ENCODE peak calls at places on chromosomes 12 and 14, in six cellular contexts. X is stimulated activated CD8-positive, alpha-beta memory T cell treated with anti-CD3 and anti-CD28 coated beads, Interleukin-4, amount 100 ng/mL, for 48 hours; S is fibroblast of the conjunctiva; H is epithelial cell of esophagus; F is mesothelial cell of epicardium; N is stimulated activated CD4-positive, alpha-beta T cell treated with anti-CD3 and anti-CD28 coated beads, Interleukin-1b, Interleukin-23, amount 100 ng/mL, for 1 hour. U is an unnamed sample.

GRCh38 chr12:87687362-87687761 is 341.8 kb downstream of the C12orf50 start:
- DNase-seq in X (no peak), S (peak), H (peak), N (no peak), F (no peak), U (peak)

GRCh38 chr14:104075530-104076151 is 9.9 kb upstream of the ASPG start:
- DNase-seq in F (no peak), X (no peak), H (peak), S (no peak), N (no peak), U (no peak)

GRCh38 chr12:83015390-83016225 is 328.9 kb downstream of the TMTC2 start:
- DNase-seq in F (no peak), X (no peak), H (no peak), N (no peak), S (no peak), U (no peak)

GRCh38 chr12:53042607-53043454 is 7.0 kb upstream of the TNS2 start:
- DNase-seq in S (no peak), X (peak), H (no peak), N (no peak), F (no peak), U (no peak)

GRCh38 chr12:10319414-10319813 is 11.7 kb downstream of the KLRD1 start:
- DNase-seq in H (no peak), S (no peak), F (no peak), X (no peak), N (no peak), U (no peak)

GRCh38 chr12:98439471-98440164 is 75.8 kb upstream of the TMPO start:
- DNase-seq in S (no peak), F (peak), H (no peak), X (no peak), N (no peak), U (no peak)

GRCh38 chr12:125639826-125640225 is 574.6 kb downstream of the AACS start:
- DNase-seq in F (no peak), X (no peak), H (no peak), S (no peak), N (no peak), U (no peak)

GRCh38 chr14:102982852-102983470 is 60.5 kb downstream of the AMN start:
- DNase-seq in N (no peak), F (no peak), X (no peak), S (no peak), H (no peak), U (peak)

U was measured in kidney.